ENCODE peak calls at places on chromosomes 3 and 15, in seven cellular contexts. E, V, S, Z, R, H and D are unnamed samples.

GRCh38 chr3:42271786-42272185 is 5.8 kb upstream of the CCK start:
- DNase-seq in V (no peak), R (no peak), E (no peak), Z (no peak), S (no peak), H (no peak), D (no peak)

GRCh38 chr3:65888980-65889706 is 149.6 kb downstream of the MAGI1 start:
- DNase-seq in Z (no peak), S (peak), E (no peak), V (no peak), H (peak), R (no peak), D (peak)

GRCh38 chr3:143526016-143526540 is 322.2 kb downstream of the SLC9A9 start:
- DNase-seq in R (no peak), E (no peak), V (no peak), Z (no peak), H (no peak), S (no peak), D (no peak)

GRCh38 chr3:42264399-42265058 is 1.5 kb downstream of the CCK start:
- DNase-seq in R (no peak), Z (peak), S (peak), E (peak), H (peak), V (no peak), D (peak)

GRCh38 chr3:59908280-59908679 is 858.5 kb upstream of the CFAP20DC start:
- DNase-seq in S (no peak), Z (no peak), R (no peak), V (no peak), H (no peak), E (no peak), D (peak)

GRCh38 chr3:62229201-62229600 is 144.1 kb downstream of the FEZF2 start:
- DNase-seq in E (no peak), H (peak), R (no peak), V (peak), Z (no peak), S (no peak), D (peak)

GRCh38 chr15:89221543-89221942 is at the start of gene RLBP1:
- DNase-seq in V (peak), E (no peak), Z (peak), R (no peak), S (no peak), H (no peak), D (no peak)

GRCh38 chr3:53236112-53236841 is 19.5 kb downstream of the TKT start:
- DNase-seq in Z (peak), S (peak), R (no peak), V (peak), H (peak), E (no peak), D (no peak)

GRCh38 chr3:102346897-102347296 is 87.9 kb upstream of the ZPLD1 start:
- DNase-seq in E (no peak), S (no peak), H (no peak), V (no peak), R (no peak), Z (no peak), D (no peak)

GRCh38 chr15:59278120-59278519 is 71.5 kb downstream of the LDHAL6B start:
- DNase-seq in S (peak), E (no peak), H (no peak), Z (no peak), R (no peak), V (no peak), D (no peak)

GRCh38 chr3:177439729-177440269 is 242.5 kb upstream of the TBL1XR1 start:
- DNase-seq in E (no peak), S (no peak), H (no peak), Z (no peak), V (no peak), R (no peak), D (no peak)

GRCh38 chr3:37272743-37273142 is 98.4 kb upstream of the LRRFIP2 start:
- DNase-seq in H (no peak), S (no peak), E (no peak), V (no peak), Z (no peak), R (no peak), D (no peak)

GRCh38 chr3:160695003-160695402 is 18.0 kb downstream of the ARL14 start:
- DNase-seq in Z (no peak), E (no peak), S (no peak), H (no peak), R (no peak), V (no peak), D (no peak)

GRCh38 chr3:45509038-45509767 is 85.3 kb upstream of the LIMD1 start:
- DNase-seq in E (no peak), S (peak), Z (peak), R (peak), H (peak), V (peak), D (peak)

GRCh38 chr3:37228734-37229133 is 54.4 kb upstream of the LRRFIP2 start:
- DNase-seq in E (no peak), Z (no peak), R (no peak), H (no peak), V (no peak), S (no peak), D (no peak)

GRCh38 chr3:45993421-45994027 is 2.1 kb downstream of the FYCO1 start:
- DNase-seq in R (no peak), Z (no peak), S (no peak), H (no peak), E (peak), V (no peak), D (no peak)

GRCh38 chr15:90232941-90233700 is 620 bp downstream of the CIB1 start:
- DNase-seq in V (no peak), H (peak), E (peak), S (peak), Z (peak), R (peak), D (peak)

GRCh38 chr3:23647706-23648258 is 158.0 kb upstream of the UBE2E1 start:
- DNase-seq in R (no peak), E (no peak), Z (no peak), S (no peak), H (no peak), V (no peak), D (no peak)

GRCh38 chr15:80424381-80424780 is 20.2 kb downstream of the ARNT2 start:
- DNase-seq in Z (no peak), S (no peak), H (peak), R (no peak), V (no peak), E (no peak), D (no peak)

GRCh38 chr15:69973102-69973714 is 124.5 kb downstream of the TLE3 start:
- DNase-seq in E (no peak), R (no peak), Z (no peak), V (no peak), S (peak), H (peak), D (peak)

GRCh38 chr15:93333826-93334225 is 244.8 kb upstream of the RGMA start:
- DNase-seq in S (no peak), H (no peak), R (no peak), Z (peak), V (no peak), E (no peak), D (peak)